ENCODE peak calls at places on chromosomes 16 and 17, in five cellular contexts. One of them, this sample, is unnamed.

GRCh38 chr17:36527851-36528250 is 6.8 kb downstream of the MYO19 start:
- DNase-seq in fibroblast of the aortic adventitia: no peak
- DNase-seq in mammary epithelial cell: no peak
- DNase-seq in HS-27A: no peak
- DNase-seq in NCI-H2029: no peak
- DNase-seq in this sample: no peak

GRCh38 chr16:55701442-55702319 is 45.9 kb downstream of the SLC6A2 start:
- DNase-seq in mammary epithelial cell: peak; percentile 38
- DNase-seq in NCI-H2029: peak; percentile 25
- DNase-seq in fibroblast of the aortic adventitia: peak; percentile 51
- DNase-seq in HS-27A: no peak
- DNase-seq in this sample: peak; percentile 30

GRCh38 chr16:84045818-84046470 is 3.3 kb upstream of the SLC38A8 start:
- DNase-seq in mammary epithelial cell: no peak
- DNase-seq in fibroblast of the aortic adventitia: no peak
- DNase-seq in HS-27A: no peak
- DNase-seq in NCI-H2029: no peak
- DNase-seq in this sample: no peak

GRCh38 chr16:85733155-85733838 is 17.6 kb downstream of the C16orf74 start:
- DNase-seq in HS-27A: no peak
- DNase-seq in mammary epithelial cell: no peak
- DNase-seq in NCI-H2029: no peak
- DNase-seq in fibroblast of the aortic adventitia: peak; percentile 23
- DNase-seq in this sample: no peak

GRCh38 chr17:74779948-74780400 is 3.8 kb upstream of the NAT9 start:
- DNase-seq in HS-27A: no peak
- DNase-seq in fibroblast of the aortic adventitia: no peak
- DNase-seq in NCI-H2029: no peak
- DNase-seq in mammary epithelial cell: no peak
- DNase-seq in this sample: no peak

GRCh38 chr17:44795928-44796327 is 34.2 kb downstream of the GJC1 start:
- DNase-seq in mammary epithelial cell: no peak
- DNase-seq in fibroblast of the aortic adventitia: no peak
- DNase-seq in NCI-H2029: no peak
- DNase-seq in HS-27A: no peak
- DNase-seq in this sample: no peak

GRCh38 chr16:58492066-58492465 is 7.9 kb upstream of the NDRG4 start:
- DNase-seq in mammary epithelial cell: no peak
- DNase-seq in HS-27A: no peak
- DNase-seq in fibroblast of the aortic adventitia: no peak
- DNase-seq in NCI-H2029: no peak
- DNase-seq in this sample: no peak

GRCh38 chr16:89153848-89154271 is 17.7 kb upstream of the CDH15 start:
- DNase-seq in HS-27A: no peak
- DNase-seq in mammary epithelial cell: no peak
- DNase-seq in fibroblast of the aortic adventitia: no peak
- DNase-seq in NCI-H2029: no peak
- DNase-seq in this sample: no peak

GRCh38 chr17:17606416-17607000 is 15.0 kb upstream of the PEMT start:
- DNase-seq in mammary epithelial cell: no peak
- DNase-seq in HS-27A: no peak
- DNase-seq in NCI-H2029: no peak
- DNase-seq in fibroblast of the aortic adventitia: no peak
- DNase-seq in this sample: no peak

GRCh38 chr17:78360371-78361226 is 722 bp upstream of the SOCS3 start:
- DNase-seq in fibroblast of the aortic adventitia: peak; percentile 82
- DNase-seq in HS-27A: no peak
- DNase-seq in NCI-H2029: peak; percentile 81
- DNase-seq in mammary epithelial cell: peak; percentile 81
- DNase-seq in this sample: peak; percentile 93

GRCh38 chr17:58947411-58948208 is 159.1 kb downstream of the TRIM37 start:
- DNase-seq in NCI-H2029: no peak
- DNase-seq in HS-27A: no peak
- DNase-seq in mammary epithelial cell: no peak
- DNase-seq in fibroblast of the aortic adventitia: no peak
- DNase-seq in this sample: no peak

GRCh38 chr16:49287572-49287971 is 5.9 kb upstream of the CBLN1 start:
- DNase-seq in mammary epithelial cell: no peak
- DNase-seq in HS-27A: no peak
- DNase-seq in NCI-H2029: no peak
- DNase-seq in fibroblast of the aortic adventitia: no peak
- DNase-seq in this sample: no peak

GRCh38 chr16:30656974-30657865 is 1.0 kb upstream of the FBRS start:
- DNase-seq in HS-27A: no peak
- DNase-seq in NCI-H2029: peak; percentile 73
- DNase-seq in fibroblast of the aortic adventitia: no peak
- DNase-seq in mammary epithelial cell: no peak
- DNase-seq in this sample: peak; percentile 64

GRCh38 chr17:67246648-67247415 is 1.8 kb upstream of the HELZ start:
- DNase-seq in HS-27A: no peak
- DNase-seq in mammary epithelial cell: peak; percentile 97
- DNase-seq in NCI-H2029: no peak
- DNase-seq in fibroblast of the aortic adventitia: no peak
- DNase-seq in this sample: no peak

GRCh38 chr17:75400326-75400939 is 5.0 kb downstream of the GRB2 start:
- DNase-seq in mammary epithelial cell: no peak
- DNase-seq in NCI-H2029: no peak
- DNase-seq in fibroblast of the aortic adventitia: no peak
- DNase-seq in HS-27A: no peak
- DNase-seq in this sample: no peak

GRCh38 chr17:18190629-18191028 is 7.0 kb downstream of the ALKBH5 start:
- DNase-seq in fibroblast of the aortic adventitia: no peak
- DNase-seq in HS-27A: no peak
- DNase-seq in NCI-H2029: no peak
- DNase-seq in mammary epithelial cell: no peak
- DNase-seq in this sample: no peak

GRCh38 chr17:7114241-7114874 is at the start of gene ASGR2:
- DNase-seq in NCI-H2029: no peak
- DNase-seq in fibroblast of the aortic adventitia: no peak
- DNase-seq in mammary epithelial cell: no peak
- DNase-seq in HS-27A: no peak
- DNase-seq in this sample: no peak

GRCh38 chr17:57662021-57662420 is 83.1 kb downstream of the CCDC182 start:
- DNase-seq in HS-27A: no peak
- DNase-seq in fibroblast of the aortic adventitia: no peak
- DNase-seq in NCI-H2029: peak; percentile 17
- DNase-seq in mammary epithelial cell: no peak
- DNase-seq in this sample: no peak

GRCh38 chr16:79599256-79599836 is 1.2 kb downstream of the MAF start:
- DNase-seq in mammary epithelial cell: peak; percentile 55
- DNase-seq in HS-27A: no peak
- DNase-seq in fibroblast of the aortic adventitia: no peak
- DNase-seq in NCI-H2029: no peak
- DNase-seq in this sample: no peak

GRCh38 chr17:79930077-79930785 is 91.0 kb upstream of the CBX4 start:
- DNase-seq in fibroblast of the aortic adventitia: peak; percentile 17
- DNase-seq in mammary epithelial cell: no peak
- DNase-seq in HS-27A: no peak
- DNase-seq in NCI-H2029: no peak
- DNase-seq in this sample: no peak

GRCh38 chr16:52366997-52367396 is 179.9 kb downstream of the TOX3 start:
- DNase-seq in NCI-H2029: peak; percentile 22
- DNase-seq in mammary epithelial cell: no peak
- DNase-seq in fibroblast of the aortic adventitia: no peak
- DNase-seq in HS-27A: no peak
- DNase-seq in this sample: peak; percentile 6

GRCh38 chr17:56624947-56625346 is 31.4 kb downstream of the NOG start:
- DNase-seq in fibroblast of the aortic adventitia: no peak
- DNase-seq in NCI-H2029: no peak
- DNase-seq in HS-27A: no peak
- DNase-seq in mammary epithelial cell: no peak
- DNase-seq in this sample: no peak

GRCh38 chr17:6448473-6448872 is 4.2 kb downstream of the PIMREG start:
- DNase-seq in fibroblast of the aortic adventitia: no peak
- DNase-seq in HS-27A: no peak
- DNase-seq in mammary epithelial cell: no peak
- DNase-seq in NCI-H2029: no peak
- DNase-seq in this sample: no peak

GRCh38 chr16:67939507-67940435 is 3.1 kb upstream of the PSMB10 start:
- DNase-seq in HS-27A: no peak
- DNase-seq in NCI-H2029: no peak
- DNase-seq in fibroblast of the aortic adventitia: no peak
- DNase-seq in mammary epithelial cell: no peak
- DNase-seq in this sample: no peak

GRCh38 chr16:64152010-64152767 is 969.7 kb downstream of the CDH11 start:
- DNase-seq in HS-27A: no peak
- DNase-seq in NCI-H2029: no peak
- DNase-seq in fibroblast of the aortic adventitia: no peak
- DNase-seq in mammary epithelial cell: no peak
- DNase-seq in this sample: no peak

GRCh38 chr17:83062011-83062817 is 17.2 kb upstream of the METRNL start:
- DNase-seq in fibroblast of the aortic adventitia: no peak
- DNase-seq in mammary epithelial cell: no peak
- DNase-seq in NCI-H2029: no peak
- DNase-seq in HS-27A: no peak
- DNase-seq in this sample: no peak

GRCh38 chr16:66091462-66091861 is 275.0 kb upstream of the CDH5 start:
- DNase-seq in fibroblast of the aortic adventitia: peak; percentile 53
- DNase-seq in HS-27A: no peak
- DNase-seq in mammary epithelial cell: no peak
- DNase-seq in NCI-H2029: no peak
- DNase-seq in this sample: no peak

GRCh38 chr17:34434065-34434464 is 71.0 kb upstream of the CCL1 start:
- DNase-seq in HS-27A: no peak
- DNase-seq in NCI-H2029: no peak
- DNase-seq in fibroblast of the aortic adventitia: no peak
- DNase-seq in mammary epithelial cell: no peak
- DNase-seq in this sample: no peak

GRCh38 chr17:13425390-13425789 is 176.3 kb downstream of the HS3ST3A1 start:
- DNase-seq in NCI-H2029: no peak
- DNase-seq in HS-27A: no peak
- DNase-seq in mammary epithelial cell: no peak
- DNase-seq in fibroblast of the aortic adventitia: no peak
- DNase-seq in this sample: no peak

GRCh38 chr17:54887787-54888186 is 12.9 kb upstream of the TOM1L1 start:
- DNase-seq in mammary epithelial cell: no peak
- DNase-seq in fibroblast of the aortic adventitia: no peak
- DNase-seq in NCI-H2029: no peak
- DNase-seq in HS-27A: no peak
- DNase-seq in this sample: no peak

GRCh38 chr17:1626333-1626732 is 2.3 kb downstream of the SLC43A2 start:
- DNase-seq in HS-27A: no peak
- DNase-seq in mammary epithelial cell: no peak
- DNase-seq in fibroblast of the aortic adventitia: peak; percentile 39
- DNase-seq in NCI-H2029: no peak
- DNase-seq in this sample: no peak

GRCh38 chr17:61809816-61810392 is 53.4 kb downstream of the BRIP1 start:
- DNase-seq in NCI-H2029: no peak
- DNase-seq in HS-27A: no peak
- DNase-seq in fibroblast of the aortic adventitia: peak; percentile 62
- DNase-seq in mammary epithelial cell: peak; percentile 52
- DNase-seq in this sample: no peak

GRCh38 chr16:23532448-23532847 is 22.2 kb upstream of the GGA2 start:
- DNase-seq in mammary epithelial cell: no peak
- DNase-seq in HS-27A: no peak
- DNase-seq in NCI-H2029: no peak
- DNase-seq in fibroblast of the aortic adventitia: no peak
- DNase-seq in this sample: no peak

GRCh38 chr17:41185001-41185400 is 290 bp upstream of the KRTAP4-1 start:
- DNase-seq in HS-27A: no peak
- DNase-seq in fibroblast of the aortic adventitia: no peak
- DNase-seq in NCI-H2029: no peak
- DNase-seq in mammary epithelial cell: peak; percentile 9
- DNase-seq in this sample: no peak

GRCh38 chr17:75182319-75182568 is 515 bp downstream of the SUMO2 start:
- DNase-seq in NCI-H2029: no peak
- DNase-seq in HS-27A: no peak
- DNase-seq in mammary epithelial cell: no peak
- DNase-seq in fibroblast of the aortic adventitia: no peak
- DNase-seq in this sample: no peak

GRCh38 chr17:17495448-17496188 is 577 bp downstream of the RASD1 start:
- DNase-seq in fibroblast of the aortic adventitia: peak; percentile 38
- DNase-seq in HS-27A: no peak
- DNase-seq in mammary epithelial cell: no peak
- DNase-seq in NCI-H2029: no peak
- DNase-seq in this sample: no peak

This sample was measured in NCI-H774.